ENCODE peak calls at places on chromosomes 11 and 22, in seven cellular contexts. N is uterus, O is SHP77 treated with DMSO at 0.1 percent for 48 hours, J is mesendoderm, R is neuronal stem cell, K is HS-5, L is skeletal muscle cell. V is an unnamed sample.

GRCh38 chr11:114472661-114473060 is 33.4 kb downstream of the REXO2 start:
- DNase-seq in N (no peak), O (no peak), J (no peak), R (no peak), K (no peak), L (no peak), V (no peak)

GRCh38 chr11:59666969-59667368 is 1.9 kb downstream of the PATL1 start:
- DNase-seq in N (no peak), O (no peak), J (no peak), R (no peak), K (no peak), L (no peak), V (no peak)

GRCh38 chr22:35648066-35649025 is at the start of gene APOL6:
- DNase-seq in N (no peak), O (peak), J (no peak), R (no peak), K (no peak), L (peak), V (peak)

GRCh38 chr11:119935341-119935925 is 202.5 kb downstream of the TRIM29 start:
- DNase-seq in N (no peak), O (no peak), J (no peak), R (no peak), K (no peak), L (no peak), V (no peak)

GRCh38 chr11:38095268-38095667 is 1497.2 kb upstream of the RAG2 start:
- DNase-seq in N (no peak), O (no peak), J (no peak), R (no peak), K (no peak), L (no peak), V (no peak)

GRCh38 chr11:62543680-62544444 is 2.7 kb downstream of the AHNAK start:
- DNase-seq in N (no peak), O (no peak), J (no peak), R (no peak), K (no peak), L (no peak), V (no peak)

GRCh38 chr22:44292007-44292370 is 20.8 kb downstream of the SHISAL1 start:
- DNase-seq in N (peak), O (no peak), J (peak), R (no peak), K (no peak), L (no peak), V (peak)

GRCh38 chr22:49348631-49349030 is 479.0 kb downstream of the BRD1 start:
- DNase-seq in N (no peak), O (no peak), J (no peak), R (no peak), K (no peak), L (no peak), V (no peak)

GRCh38 chr11:2072551-2073261 is 66.5 kb downstream of the IGF2 start:
- DNase-seq in N (no peak), O (no peak), J (no peak), R (no peak), K (no peak), L (no peak), V (no peak)

GRCh38 chr11:6895010-6895409 is 2.7 kb upstream of the OR2D2 start:
- DNase-seq in N (no peak), O (no peak), J (no peak), R (no peak), K (no peak), L (no peak), V (no peak)

GRCh38 chr22:33811686-33812085 is 108.6 kb downstream of the LARGE1 start:
- DNase-seq in N (peak), O (no peak), J (peak), R (no peak), K (no peak), L (peak), V (peak)

GRCh38 chr11:47768090-47768620 is 1.0 kb upstream of the FNBP4 start:
- DNase-seq in N (peak), O (peak), J (peak), R (peak), K (peak), L (peak), V (peak)

GRCh38 chr11:44978961-44979331 is 28.3 kb upstream of the TP53I11 start:
- DNase-seq in N (no peak), O (peak), J (no peak), R (no peak), K (no peak), L (no peak), V (no peak)

GRCh38 chr11:31262761-31263160 is 106.8 kb downstream of the DCDC1 start:
- DNase-seq in N (no peak), O (no peak), J (no peak), R (no peak), K (peak), L (peak), V (no peak)

GRCh38 chr22:19291218-19291579 is 320 bp downstream of the CLTCL1 start:
- DNase-seq in N (peak), O (no peak), J (peak), R (no peak), K (no peak), L (no peak), V (peak)

GRCh38 chr11:128180446-128181089 is 406.8 kb downstream of the ETS1 start:
- DNase-seq in N (no peak), O (no peak), J (no peak), R (no peak), K (peak), L (peak), V (no peak)

GRCh38 chr11:20360650-20361049 is 2.9 kb upstream of the HTATIP2 start:
- DNase-seq in N (no peak), O (no peak), J (no peak), R (no peak), K (no peak), L (no peak), V (no peak)

GRCh38 chr11:73226297-73227006 is 8.4 kb downstream of the P2RY2 start:
- DNase-seq in N (peak), O (no peak), J (no peak), R (no peak), K (no peak), L (no peak), V (peak)

GRCh38 chr11:77252555-77253270 is 48.8 kb downstream of the GDPD4 start:
- DNase-seq in N (no peak), O (peak), J (no peak), R (no peak), K (no peak), L (no peak), V (no peak)

GRCh38 chr11:75029836-75030631 is 41.3 kb downstream of the NEU3 start:
- DNase-seq in N (no peak), O (no peak), J (no peak), R (no peak), K (no peak), L (no peak), V (no peak)

V was measured in neural progenitor cell.